ENCODE peak calls at places on chromosomes 1 and 21, in nine cellular contexts. One of them, this sample, is unnamed.

GRCh38 chr1:8889925-8890785 is 11.7 kb upstream of the ENO1 start:
- DNase-seq in A172: peak
- DNase-seq in stomach: peak
- DNase-seq in activated naive CD4-positive, alpha-beta T cell: no peak
- DNase-seq in Calu3: peak
- DNase-seq in omental fat pad: peak
- DNase-seq in ovary: peak
- DNase-seq in NCI-H1105: peak
- DNase-seq in ureter: peak
- DNase-seq in this sample: peak

GRCh38 chr1:226678701-226679100 is 60.4 kb downstream of the ITPKB start:
- DNase-seq in A172: no peak
- DNase-seq in stomach: no peak
- DNase-seq in activated naive CD4-positive, alpha-beta T cell: no peak
- DNase-seq in Calu3: no peak
- DNase-seq in omental fat pad: no peak
- DNase-seq in ovary: no peak
- DNase-seq in NCI-H1105: no peak
- DNase-seq in ureter: no peak
- DNase-seq in this sample: no peak

GRCh38 chr1:220045356-220046051 is 801 bp downstream of the EPRS1 start:
- DNase-seq in A172: no peak
- DNase-seq in stomach: no peak
- DNase-seq in activated naive CD4-positive, alpha-beta T cell: no peak
- DNase-seq in Calu3: peak
- DNase-seq in omental fat pad: no peak
- DNase-seq in ovary: no peak
- DNase-seq in NCI-H1105: no peak
- DNase-seq in ureter: no peak
- DNase-seq in this sample: peak

GRCh38 chr1:58727363-58727762 is 27.5 kb upstream of the MYSM1 start:
- DNase-seq in A172: peak
- DNase-seq in stomach: no peak
- DNase-seq in activated naive CD4-positive, alpha-beta T cell: no peak
- DNase-seq in Calu3: peak
- DNase-seq in omental fat pad: no peak
- DNase-seq in ovary: no peak
- DNase-seq in NCI-H1105: no peak
- DNase-seq in ureter: no peak
- DNase-seq in this sample: no peak

GRCh38 chr1:204152310-204153044 is 633 bp upstream of the ETNK2 start:
- DNase-seq in A172: peak
- DNase-seq in stomach: no peak
- DNase-seq in activated naive CD4-positive, alpha-beta T cell: no peak
- DNase-seq in Calu3: peak
- DNase-seq in omental fat pad: no peak
- DNase-seq in ovary: peak
- DNase-seq in NCI-H1105: no peak
- DNase-seq in ureter: no peak
- DNase-seq in this sample: no peak

GRCh38 chr1:231417503-231417902 is 4.6 kb downstream of the EGLN1 start:
- DNase-seq in A172: no peak
- DNase-seq in stomach: no peak
- DNase-seq in activated naive CD4-positive, alpha-beta T cell: no peak
- DNase-seq in Calu3: no peak
- DNase-seq in omental fat pad: no peak
- DNase-seq in ovary: no peak
- DNase-seq in NCI-H1105: no peak
- DNase-seq in ureter: no peak
- DNase-seq in this sample: no peak

GRCh38 chr1:87300579-87300978 is 28.1 kb upstream of the LMO4 start:
- DNase-seq in A172: no peak
- DNase-seq in stomach: no peak
- DNase-seq in activated naive CD4-positive, alpha-beta T cell: no peak
- DNase-seq in Calu3: no peak
- DNase-seq in omental fat pad: no peak
- DNase-seq in ovary: no peak
- DNase-seq in NCI-H1105: no peak
- DNase-seq in ureter: no peak
- DNase-seq in this sample: no peak

GRCh38 chr1:221994274-221994698 is 252.4 kb upstream of the DUSP10 start:
- DNase-seq in A172: no peak
- DNase-seq in stomach: no peak
- DNase-seq in activated naive CD4-positive, alpha-beta T cell: no peak
- DNase-seq in Calu3: no peak
- DNase-seq in omental fat pad: no peak
- DNase-seq in ovary: no peak
- DNase-seq in NCI-H1105: no peak
- DNase-seq in ureter: no peak
- DNase-seq in this sample: no peak

GRCh38 chr1:75727571-75727970 is 3.1 kb downstream of the ACADM start:
- DNase-seq in A172: no peak
- DNase-seq in stomach: no peak
- DNase-seq in activated naive CD4-positive, alpha-beta T cell: no peak
- DNase-seq in Calu3: no peak
- DNase-seq in omental fat pad: no peak
- DNase-seq in ovary: no peak
- DNase-seq in NCI-H1105: no peak
- DNase-seq in ureter: no peak
- DNase-seq in this sample: no peak

GRCh38 chr1:157098519-157098918 is 1.1 kb downstream of the ETV3L start:
- DNase-seq in A172: no peak
- DNase-seq in stomach: no peak
- DNase-seq in activated naive CD4-positive, alpha-beta T cell: no peak
- DNase-seq in Calu3: no peak
- DNase-seq in omental fat pad: no peak
- DNase-seq in ovary: no peak
- DNase-seq in NCI-H1105: no peak
- DNase-seq in ureter: no peak
- DNase-seq in this sample: no peak

GRCh38 chr1:218339267-218339831 is 5.8 kb upstream of the TGFB2 start:
- DNase-seq in A172: peak
- DNase-seq in stomach: no peak
- DNase-seq in activated naive CD4-positive, alpha-beta T cell: no peak
- DNase-seq in Calu3: no peak
- DNase-seq in omental fat pad: no peak
- DNase-seq in ovary: no peak
- DNase-seq in NCI-H1105: peak
- DNase-seq in ureter: no peak
- DNase-seq in this sample: no peak

GRCh38 chr1:183417691-183418491 is at the start of gene NMNAT2:
- DNase-seq in A172: peak
- DNase-seq in stomach: no peak
- DNase-seq in activated naive CD4-positive, alpha-beta T cell: no peak
- DNase-seq in Calu3: peak
- DNase-seq in omental fat pad: no peak
- DNase-seq in ovary: no peak
- DNase-seq in NCI-H1105: peak
- DNase-seq in ureter: no peak
- DNase-seq in this sample: no peak

GRCh38 chr1:102191723-102192122 is 195.0 kb upstream of the OLFM3 start:
- DNase-seq in A172: peak
- DNase-seq in stomach: no peak
- DNase-seq in activated naive CD4-positive, alpha-beta T cell: no peak
- DNase-seq in Calu3: peak
- DNase-seq in omental fat pad: no peak
- DNase-seq in ovary: no peak
- DNase-seq in NCI-H1105: peak
- DNase-seq in ureter: no peak
- DNase-seq in this sample: peak

GRCh38 chr1:231949277-231950122 is 322.9 kb downstream of the DISC1 start:
- DNase-seq in A172: no peak
- DNase-seq in stomach: no peak
- DNase-seq in activated naive CD4-positive, alpha-beta T cell: no peak
- DNase-seq in Calu3: no peak
- DNase-seq in omental fat pad: no peak
- DNase-seq in ovary: peak
- DNase-seq in NCI-H1105: no peak
- DNase-seq in ureter: no peak
- DNase-seq in this sample: peak

GRCh38 chr1:241950390-241950789 is 7.2 kb upstream of the BECN2 start:
- DNase-seq in A172: peak
- DNase-seq in stomach: no peak
- DNase-seq in activated naive CD4-positive, alpha-beta T cell: no peak
- DNase-seq in Calu3: no peak
- DNase-seq in omental fat pad: no peak
- DNase-seq in ovary: no peak
- DNase-seq in NCI-H1105: no peak
- DNase-seq in ureter: no peak
- DNase-seq in this sample: no peak

GRCh38 chr1:65924471-65924870 is 131.8 kb downstream of the PDE4B start:
- DNase-seq in A172: peak
- DNase-seq in stomach: no peak
- DNase-seq in activated naive CD4-positive, alpha-beta T cell: no peak
- DNase-seq in Calu3: peak
- DNase-seq in omental fat pad: no peak
- DNase-seq in ovary: no peak
- DNase-seq in NCI-H1105: no peak
- DNase-seq in ureter: no peak
- DNase-seq in this sample: no peak

GRCh38 chr1:155062702-155063411 is 683 bp upstream of the EFNA4 start:
- DNase-seq in A172: no peak
- DNase-seq in stomach: peak
- DNase-seq in activated naive CD4-positive, alpha-beta T cell: peak
- DNase-seq in Calu3: peak
- DNase-seq in omental fat pad: no peak
- DNase-seq in ovary: peak
- DNase-seq in NCI-H1105: peak
- DNase-seq in ureter: no peak
- DNase-seq in this sample: peak

GRCh38 chr1:15296602-15297321 is 49.7 kb downstream of the FHAD1 start:
- DNase-seq in A172: no peak
- DNase-seq in stomach: no peak
- DNase-seq in activated naive CD4-positive, alpha-beta T cell: no peak
- DNase-seq in Calu3: no peak
- DNase-seq in omental fat pad: no peak
- DNase-seq in ovary: no peak
- DNase-seq in NCI-H1105: no peak
- DNase-seq in ureter: no peak
- DNase-seq in this sample: no peak

GRCh38 chr1:101964708-101965107 is 32.0 kb downstream of the OLFM3 start:
- DNase-seq in A172: no peak
- DNase-seq in stomach: no peak
- DNase-seq in activated naive CD4-positive, alpha-beta T cell: no peak
- DNase-seq in Calu3: no peak
- DNase-seq in omental fat pad: no peak
- DNase-seq in ovary: no peak
- DNase-seq in NCI-H1105: no peak
- DNase-seq in ureter: no peak
- DNase-seq in this sample: no peak

GRCh38 chr1:178725603-178726517 is 816 bp downstream of the RALGPS2 start:
- DNase-seq in A172: peak
- DNase-seq in stomach: peak
- DNase-seq in activated naive CD4-positive, alpha-beta T cell: peak
- DNase-seq in Calu3: peak
- DNase-seq in omental fat pad: peak
- DNase-seq in ovary: peak
- DNase-seq in NCI-H1105: no peak
- DNase-seq in ureter: peak
- DNase-seq in this sample: peak

GRCh38 chr1:23013657-23014056 is 2.0 kb downstream of the TEX46 start:
- DNase-seq in A172: no peak
- DNase-seq in stomach: no peak
- DNase-seq in activated naive CD4-positive, alpha-beta T cell: no peak
- DNase-seq in Calu3: no peak
- DNase-seq in omental fat pad: no peak
- DNase-seq in ovary: no peak
- DNase-seq in NCI-H1105: peak
- DNase-seq in ureter: no peak
- DNase-seq in this sample: no peak

GRCh38 chr21:41570791-41571355 is 62.9 kb upstream of the TMPRSS2 start:
- DNase-seq in A172: no peak
- DNase-seq in stomach: no peak
- DNase-seq in activated naive CD4-positive, alpha-beta T cell: no peak
- DNase-seq in Calu3: no peak
- DNase-seq in omental fat pad: no peak
- DNase-seq in ovary: no peak
- DNase-seq in NCI-H1105: no peak
- DNase-seq in ureter: no peak
- DNase-seq in this sample: no peak

GRCh38 chr1:9823943-9824701 is at the start of gene CLSTN1:
- DNase-seq in A172: peak
- DNase-seq in stomach: peak
- DNase-seq in activated naive CD4-positive, alpha-beta T cell: peak
- DNase-seq in Calu3: peak
- DNase-seq in omental fat pad: no peak
- DNase-seq in ovary: peak
- DNase-seq in NCI-H1105: peak
- DNase-seq in ureter: peak
- DNase-seq in this sample: peak

GRCh38 chr1:41547781-41548560 is 63.5 kb upstream of the EDN2 start:
- DNase-seq in A172: no peak
- DNase-seq in stomach: no peak
- DNase-seq in activated naive CD4-positive, alpha-beta T cell: no peak
- DNase-seq in Calu3: no peak
- DNase-seq in omental fat pad: no peak
- DNase-seq in ovary: no peak
- DNase-seq in NCI-H1105: no peak
- DNase-seq in ureter: no peak
- DNase-seq in this sample: no peak

GRCh38 chr21:39060485-39061099 is 122.7 kb downstream of the PSMG1 start:
- DNase-seq in A172: no peak
- DNase-seq in stomach: no peak
- DNase-seq in activated naive CD4-positive, alpha-beta T cell: no peak
- DNase-seq in Calu3: no peak
- DNase-seq in omental fat pad: no peak
- DNase-seq in ovary: no peak
- DNase-seq in NCI-H1105: no peak
- DNase-seq in ureter: no peak
- DNase-seq in this sample: no peak

GRCh38 chr1:180778782-180779398 is 133.8 kb upstream of the KIAA1614 start:
- DNase-seq in A172: peak
- DNase-seq in stomach: no peak
- DNase-seq in activated naive CD4-positive, alpha-beta T cell: no peak
- DNase-seq in Calu3: peak
- DNase-seq in omental fat pad: no peak
- DNase-seq in ovary: no peak
- DNase-seq in NCI-H1105: no peak
- DNase-seq in ureter: no peak
- DNase-seq in this sample: no peak

GRCh38 chr1:6960291-6960758 is 175.1 kb downstream of the CAMTA1 start:
- DNase-seq in A172: no peak
- DNase-seq in stomach: no peak
- DNase-seq in activated naive CD4-positive, alpha-beta T cell: no peak
- DNase-seq in Calu3: peak
- DNase-seq in omental fat pad: no peak
- DNase-seq in ovary: peak
- DNase-seq in NCI-H1105: no peak
- DNase-seq in ureter: no peak
- DNase-seq in this sample: no peak

GRCh38 chr1:202224453-202224852 is 30.9 kb downstream of the LGR6 start:
- DNase-seq in A172: no peak
- DNase-seq in stomach: no peak
- DNase-seq in activated naive CD4-positive, alpha-beta T cell: no peak
- DNase-seq in Calu3: no peak
- DNase-seq in omental fat pad: no peak
- DNase-seq in ovary: no peak
- DNase-seq in NCI-H1105: no peak
- DNase-seq in ureter: no peak
- DNase-seq in this sample: no peak

GRCh38 chr1:233714631-233715217 is 100.8 kb downstream of the KCNK1 start:
- DNase-seq in A172: no peak
- DNase-seq in stomach: peak
- DNase-seq in activated naive CD4-positive, alpha-beta T cell: no peak
- DNase-seq in Calu3: no peak
- DNase-seq in omental fat pad: no peak
- DNase-seq in ovary: no peak
- DNase-seq in NCI-H1105: peak
- DNase-seq in ureter: no peak
- DNase-seq in this sample: no peak

GRCh38 chr1:9687876-9688582 is 36.5 kb downstream of the PIK3CD start:
- DNase-seq in A172: no peak
- DNase-seq in stomach: peak
- DNase-seq in activated naive CD4-positive, alpha-beta T cell: no peak
- DNase-seq in Calu3: no peak
- DNase-seq in omental fat pad: no peak
- DNase-seq in ovary: peak
- DNase-seq in NCI-H1105: peak
- DNase-seq in ureter: no peak
- DNase-seq in this sample: peak

GRCh38 chr1:92029241-92029922 is 403 bp upstream of the EPHX4 start:
- DNase-seq in A172: no peak
- DNase-seq in stomach: no peak
- DNase-seq in activated naive CD4-positive, alpha-beta T cell: no peak
- DNase-seq in Calu3: no peak
- DNase-seq in omental fat pad: no peak
- DNase-seq in ovary: no peak
- DNase-seq in NCI-H1105: no peak
- DNase-seq in ureter: no peak
- DNase-seq in this sample: no peak